ENCODE peak calls at places on chromosomes 5 and 9, in eight cellular contexts. N is fibroblast of gingiva; P is C1 segment of cervical spinal cord; X is activated naive CD4-positive, alpha-beta T cell treated with Interleukin-2 at 50 U/mL for 16 hours; Z is D341Med; O is tibial artery; M is iPS-NIHi11; U is uterus. K is an unnamed sample.

GRCh38 chr9:127105805-127106492 is 16.5 kb downstream of the ANGPTL2 start:
- DNase-seq in P (no peak), N (peak; percentile 77), Z (no peak), O (no peak), M (no peak), U (no peak), X (no peak), K (no peak)

GRCh38 chr5:54881286-54882005 is 103.9 kb downstream of the ESM1 start:
- DNase-seq in O (no peak), N (no peak), M (no peak), X (peak; percentile 27), P (no peak), U (no peak), Z (no peak), K (no peak)

GRCh38 chr5:181152406-181152805 is 5.0 kb downstream of the OR2V2 start:
- DNase-seq in X (no peak), U (no peak), Z (no peak), N (no peak), M (no peak), O (no peak), P (no peak), K (no peak)

GRCh38 chr5:17415282-17415681 is 82.7 kb upstream of the TAF11L2 start:
- DNase-seq in Z (peak; percentile 40), N (no peak), X (no peak), P (no peak), U (no peak), M (peak; percentile 38), O (no peak), K (peak; percentile 72)

GRCh38 chr5:126718246-126718868 is 58.6 kb upstream of the LMNB1 start:
- DNase-seq in M (peak; percentile 55), Z (no peak), U (no peak), X (no peak), O (no peak), N (no peak), P (no peak), K (peak; percentile 50)

GRCh38 chr5:91243286-91243685 is 139.8 kb downstream of the ARRDC3 start:
- DNase-seq in O (no peak), P (no peak), X (no peak), Z (no peak), M (no peak), N (no peak), U (no peak), K (no peak)

GRCh38 chr5:65037845-65038815 is 269.4 kb downstream of the CWC27 start:
- DNase-seq in Z (peak; percentile 49), P (no peak), X (no peak), U (no peak), O (no peak), N (no peak), M (peak; percentile 62), K (no peak)

GRCh38 chr5:124444147-124444775 is 302.2 kb downstream of the ZNF608 start:
- DNase-seq in O (no peak), Z (no peak), X (no peak), U (no peak), N (no peak), M (no peak), P (no peak), K (no peak)

GRCh38 chr9:94681508-94681907 is 42.2 kb upstream of the FBP1 start:
- DNase-seq in Z (peak; percentile 81), P (peak; percentile 44), N (peak; percentile 74), M (peak; percentile 79), X (peak; percentile 50), U (peak; percentile 69), O (peak; percentile 85), K (peak; percentile 70)

GRCh38 chr5:169933127-169933526 is 47.2 kb downstream of the INSYN2B start:
- DNase-seq in P (no peak), M (no peak), X (no peak), O (no peak), Z (no peak), N (no peak), U (no peak), K (no peak)

GRCh38 chr5:10590226-10591047 is 26.6 kb downstream of the ANKRD33B start:
- DNase-seq in Z (no peak), O (no peak), U (no peak), N (no peak), X (no peak), P (no peak), M (peak; percentile 80), K (peak; percentile 61)

GRCh38 chr5:68435611-68436010 is 220.1 kb downstream of the PIK3R1 start:
- DNase-seq in P (no peak), Z (no peak), O (peak; percentile 32), X (no peak), M (no peak), U (no peak), N (no peak), K (no peak)

GRCh38 chr5:42057254-42057690 is 132.2 kb downstream of the FBXO4 start:
- DNase-seq in P (no peak), U (no peak), Z (peak; percentile 69), O (no peak), X (peak; percentile 56), M (peak; percentile 71), N (no peak), K (peak; percentile 66)

GRCh38 chr9:134406366-134407122 is 80.3 kb downstream of the RXRA start:
- DNase-seq in X (no peak), M (peak; percentile 69), Z (no peak), P (no peak), O (peak; percentile 39), N (peak; percentile 54), U (no peak), K (no peak)

K was measured in ecto neural progenitor cell.